ENCODE peak calls at places on chromosomes 6 and 20, in five cellular contexts. C is central memory CD4-positive, alpha-beta T cell; O is pons; A is MCF 10A; I is stimulated activated CD8-positive, alpha-beta memory T cell treated with anti-CD3 and anti-CD28 coated beads, Interleukin-2, amount 100 ng/mL, for 1 hour. U is an unnamed sample.

GRCh38 chr6:78093861-78094360 is 441.1 kb downstream of the MEI4 start:
- DNase-seq in C (no peak), I (no peak), A (no peak), O (no peak), U (no peak)

GRCh38 chr20:53751394-53752368 is 158.0 kb upstream of the ZNF217 start:
- DNase-seq in O (peak), I (no peak), C (peak), A (no peak), U (no peak)

GRCh38 chr6:22642254-22642653 is 72.9 kb downstream of the HDGFL1 start:
- DNase-seq in C (no peak), O (no peak), A (no peak), I (no peak), U (no peak)

GRCh38 chr20:34713194-34713943 is 9.2 kb downstream of the TP53INP2 start:
- DNase-seq in O (no peak), A (peak), C (no peak), I (no peak), U (peak)

GRCh38 chr6:10099086-10099499 is 315.8 kb downstream of the TFAP2A start:
- DNase-seq in I (no peak), A (peak), C (no peak), O (no peak), U (peak)

GRCh38 chr6:37507082-37507481 is 7.4 kb upstream of the CCDC167 start:
- DNase-seq in O (no peak), I (no peak), C (no peak), A (no peak), U (no peak)

GRCh38 chr6:26659042-26659359 is 545 bp downstream of the ZNF322 start:
- DNase-seq in O (peak), A (no peak), I (no peak), C (no peak), U (no peak)

GRCh38 chr6:167329014-167329413 is 4.1 kb downstream of the TTLL2 start:
- DNase-seq in O (no peak), C (no peak), A (no peak), I (no peak), U (no peak)

GRCh38 chr6:33023536-33023935 is 14.1 kb upstream of the HLA-DOA start:
- DNase-seq in C (no peak), O (no peak), A (no peak), I (no peak), U (no peak)